ENCODE peak calls at places on chromosomes 13 and 19, in eight cellular contexts. L, D, X, B, U, C, R and N are unnamed samples.

GRCh38 chr13:111903143-111903542 is 163.8 kb upstream of the SOX1 start:
- DNase-seq in C (no peak), U (no peak), B (no peak), D (no peak), R (no peak), L (no peak), X (peak), N (no peak)

GRCh38 chr13:113210834-113211233 is 1.4 kb downstream of the CUL4A start:
- DNase-seq in B (no peak), X (no peak), L (no peak), D (no peak), R (no peak), U (no peak), C (no peak), N (peak)

GRCh38 chr19:38273499-38273898 is 9.1 kb downstream of the SPINT2 start:
- DNase-seq in U (peak), D (no peak), C (no peak), R (peak), X (peak), B (no peak), L (no peak), N (no peak)

GRCh38 chr13:59665184-59665583 is 498.5 kb downstream of the DIAPH3 start:
- DNase-seq in U (no peak), C (no peak), X (no peak), L (no peak), R (no peak), B (no peak), D (no peak), N (no peak)

GRCh38 chr13:60134376-60134775 is 29.4 kb downstream of the DIAPH3 start:
- DNase-seq in X (no peak), L (no peak), U (no peak), D (no peak), R (no peak), B (no peak), C (no peak), N (no peak)

GRCh38 chr19:17001603-17002183 is 24.9 kb downstream of the CPAMD8 start:
- DNase-seq in U (no peak), B (peak), L (no peak), C (no peak), D (no peak), R (no peak), X (no peak), N (no peak)

GRCh38 chr13:76462003-76462402 is 424.2 kb downstream of the KCTD12 start:
- DNase-seq in X (no peak), C (no peak), B (no peak), U (no peak), D (no peak), R (no peak), L (no peak), N (no peak)

GRCh38 chr13:65638572-65639168 is 1591.5 kb downstream of the PCDH9 start:
- DNase-seq in U (no peak), L (peak), D (peak), C (no peak), B (no peak), R (no peak), X (no peak), N (peak)

GRCh38 chr13:106599875-106600797 is 32.2 kb upstream of the ARGLU1 start:
- DNase-seq in X (no peak), L (no peak), U (no peak), D (peak), C (no peak), B (no peak), R (no peak), N (no peak)

GRCh38 chr19:43799502-43800142 is 2.6 kb downstream of the LYPD5 start:
- DNase-seq in L (no peak), R (no peak), D (no peak), U (peak), C (no peak), X (no peak), B (no peak), N (no peak)

DNA sequence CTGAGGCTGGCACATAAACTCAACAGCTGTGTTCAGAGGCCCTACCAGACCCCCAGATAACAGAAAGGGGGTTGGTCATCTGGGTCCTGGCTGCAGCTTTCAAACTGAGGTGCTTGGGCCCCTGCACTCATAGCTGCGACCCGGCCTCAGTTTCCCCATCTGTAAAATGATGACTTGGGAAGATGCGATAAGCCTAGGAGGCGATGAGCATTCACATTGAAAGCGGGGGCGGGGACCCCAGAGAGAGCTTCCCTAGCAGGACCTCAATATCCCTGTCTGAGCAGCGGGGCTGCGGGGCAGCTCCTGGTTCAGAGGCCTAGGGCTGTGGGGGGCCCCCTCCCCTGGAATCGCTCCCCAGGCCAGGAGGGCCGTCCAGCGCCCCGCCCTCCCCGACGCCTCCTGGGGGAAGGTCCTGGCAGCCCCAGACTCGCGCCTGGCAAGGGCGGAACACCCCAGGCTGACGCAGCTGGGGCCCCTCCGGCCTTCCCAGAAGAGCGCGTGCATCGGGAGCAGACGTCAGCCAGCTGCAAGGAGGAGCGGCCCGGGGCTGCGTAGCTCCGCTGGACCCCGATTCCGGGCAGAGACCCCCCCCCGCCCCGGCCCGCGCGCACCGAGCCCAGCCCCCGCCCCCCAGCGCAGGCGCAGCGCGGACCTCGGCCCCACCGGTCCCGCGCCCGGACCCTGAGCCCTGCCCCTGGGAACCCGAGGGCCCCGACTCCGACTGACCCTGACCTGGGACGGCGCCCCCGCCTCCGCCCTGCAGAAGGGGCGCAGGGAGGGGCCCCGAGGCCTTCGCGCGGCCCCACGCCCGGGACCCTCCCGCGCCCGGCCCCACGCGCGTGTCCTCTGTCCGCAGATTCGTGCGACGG is 3.5 kb downstream of the FSTL3 start:
- DNase-seq in D (peak), C (no peak), X (peak), B (peak), U (peak), L (no peak), R (peak), N (peak)
- TF ChIP-seq POLR2A in D (no peak), C (no peak), X (no peak), B (no peak), U (no peak), L (no peak), R (no peak), N (no peak)

DNA sequence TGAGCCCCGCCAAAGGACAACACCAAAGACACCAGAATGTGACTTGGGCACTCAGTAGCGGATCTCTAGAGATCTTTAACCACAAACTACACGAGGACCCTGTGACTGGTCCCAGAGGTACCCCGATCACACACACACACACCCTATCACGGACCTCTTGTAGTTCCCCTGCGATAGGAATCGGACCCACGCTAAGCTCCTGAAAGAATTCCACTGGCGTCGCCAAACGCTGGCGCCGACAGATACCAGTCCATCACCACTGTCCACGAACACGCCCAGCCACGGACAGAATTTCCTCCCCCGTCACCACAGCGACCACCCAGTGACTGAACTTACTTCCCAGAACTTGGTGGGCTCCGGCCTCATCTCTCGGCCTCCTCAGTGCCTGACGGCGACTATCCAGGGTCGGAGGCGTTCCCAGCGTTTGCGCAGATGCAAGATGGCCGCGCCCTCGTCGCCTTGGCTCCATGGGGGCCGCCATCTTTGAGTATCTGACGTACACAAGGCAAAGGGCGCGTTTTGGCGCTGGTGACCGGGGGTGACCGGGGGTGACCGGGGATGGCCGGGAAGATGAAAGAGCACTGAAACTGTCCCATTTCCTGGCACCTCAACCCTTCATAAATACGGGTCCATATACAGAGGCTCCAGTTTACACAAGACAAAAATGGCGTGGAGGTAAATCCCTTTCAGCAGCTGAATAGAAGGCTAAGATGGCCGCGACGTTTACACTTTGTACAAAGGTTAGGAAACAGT is at the start of gene ZNF615:
- DNase-seq in U (peak), C (peak), X (peak), D (peak), B (peak), R (peak), L (peak), N (peak)
- TF ChIP-seq POLR2A in U (no peak), C (peak), X (peak), D (peak), B (no peak), R (peak), L (no peak), N (peak)

GRCh38 chr19:47483800-47484690 is at the start of gene KPTN:
- DNase-seq in U (peak), C (peak), D (peak), R (peak), L (peak), B (peak), X (peak), N (peak)
- TF ChIP-seq POLR2A in U (peak), C (no peak), D (no peak), R (peak), L (no peak), B (no peak), X (no peak), N (peak)

DNA sequence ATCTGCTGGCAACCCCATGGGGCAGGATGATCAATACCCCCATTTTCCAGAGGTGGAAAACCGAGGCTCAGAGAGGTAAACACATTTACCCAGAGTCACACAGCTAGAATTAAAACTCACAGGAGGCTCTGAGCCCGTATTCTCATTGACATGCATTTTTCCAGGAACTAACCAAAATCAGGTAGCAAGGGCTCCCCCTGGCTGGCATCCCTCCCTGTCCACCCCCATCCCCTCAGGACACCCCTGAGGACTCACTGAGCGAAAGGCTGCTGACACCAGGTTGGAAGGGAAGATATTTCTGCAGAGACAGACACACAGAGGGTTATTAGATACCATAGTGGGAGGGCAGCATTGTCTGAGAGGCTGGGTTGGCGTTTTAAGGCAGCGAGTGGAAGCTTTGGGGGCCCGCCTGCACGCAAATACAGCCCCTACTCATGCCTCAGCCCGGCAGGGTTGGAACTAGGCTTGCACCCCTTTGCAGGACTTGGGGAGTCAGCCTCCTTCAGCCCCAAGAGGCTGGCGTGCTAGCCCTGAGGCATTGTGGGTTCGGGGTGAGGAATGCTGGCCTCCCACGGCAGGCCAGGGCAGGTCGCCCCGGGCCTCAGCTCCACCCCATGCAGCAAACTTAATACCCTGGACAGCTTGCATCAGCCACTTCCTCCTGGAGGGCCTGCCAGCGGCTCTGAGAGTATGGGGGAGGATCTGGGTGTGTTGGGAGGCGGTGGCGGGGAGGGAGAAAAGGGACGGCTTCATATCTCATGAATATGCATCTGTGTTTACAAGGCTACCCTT is 3.9 kb downstream of the SLC1A5 start:
- DNase-seq in U (peak), B (peak), X (peak), C (no peak), L (peak), R (peak), D (peak), N (peak)
- TF ChIP-seq POLR2A in U (peak), B (no peak), X (no peak), C (no peak), L (no peak), R (peak), D (no peak), N (peak)

GRCh38 chr13:52617070-52618060 is 24.9 kb upstream of the HNRNPA1L2 start:
- DNase-seq in U (peak), L (peak), D (peak), C (peak), B (peak), R (peak), X (peak), N (peak)
- TF ChIP-seq POLR2A in U (peak), L (no peak), D (no peak), C (no peak), B (no peak), R (peak), X (peak), N (peak)

DNA sequence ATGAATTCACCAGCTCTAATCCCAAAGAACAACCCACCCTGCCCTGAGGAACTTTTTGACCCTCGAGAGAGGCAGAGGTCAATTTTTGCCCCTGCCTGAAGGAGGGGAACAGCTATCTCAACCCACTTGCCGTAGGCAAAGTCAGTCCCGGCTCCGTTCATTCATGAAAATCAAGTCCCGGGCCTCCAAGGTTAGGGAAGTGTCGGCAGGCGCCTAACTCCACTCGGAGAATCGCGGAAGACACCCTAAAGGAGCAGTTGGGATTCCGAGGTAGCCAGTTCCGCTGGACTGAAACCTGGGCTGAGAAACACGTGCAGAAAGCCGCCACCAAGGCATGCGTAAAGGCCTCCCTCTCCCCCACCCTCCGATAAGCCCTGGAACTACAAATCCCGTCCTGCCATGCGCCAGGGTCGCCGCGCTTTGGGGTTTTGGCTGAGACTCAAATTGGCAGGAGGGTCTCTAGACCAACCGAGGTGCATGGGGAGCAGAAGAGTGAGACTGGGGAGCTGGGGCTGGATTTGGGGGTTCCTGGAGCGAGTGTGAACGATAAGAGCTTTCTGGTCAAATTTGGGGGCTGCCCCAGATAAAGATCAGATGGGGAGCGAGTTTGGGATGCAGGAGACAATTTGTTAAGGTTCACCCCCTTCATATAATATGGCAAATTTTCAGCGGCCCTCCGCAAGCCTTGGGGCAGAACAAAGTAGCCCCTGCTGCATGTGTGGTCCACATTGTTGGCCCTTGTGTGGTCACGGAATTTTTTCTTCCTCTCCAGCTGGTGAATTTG is at the start of gene TNPO2:
- DNase-seq in C (no peak), D (peak), L (peak), X (peak), U (peak), R (peak), B (peak), N (peak)
- TF ChIP-seq POLR2A in C (no peak), D (no peak), L (no peak), X (no peak), U (no peak), R (no peak), B (no peak), N (peak)

DNA sequence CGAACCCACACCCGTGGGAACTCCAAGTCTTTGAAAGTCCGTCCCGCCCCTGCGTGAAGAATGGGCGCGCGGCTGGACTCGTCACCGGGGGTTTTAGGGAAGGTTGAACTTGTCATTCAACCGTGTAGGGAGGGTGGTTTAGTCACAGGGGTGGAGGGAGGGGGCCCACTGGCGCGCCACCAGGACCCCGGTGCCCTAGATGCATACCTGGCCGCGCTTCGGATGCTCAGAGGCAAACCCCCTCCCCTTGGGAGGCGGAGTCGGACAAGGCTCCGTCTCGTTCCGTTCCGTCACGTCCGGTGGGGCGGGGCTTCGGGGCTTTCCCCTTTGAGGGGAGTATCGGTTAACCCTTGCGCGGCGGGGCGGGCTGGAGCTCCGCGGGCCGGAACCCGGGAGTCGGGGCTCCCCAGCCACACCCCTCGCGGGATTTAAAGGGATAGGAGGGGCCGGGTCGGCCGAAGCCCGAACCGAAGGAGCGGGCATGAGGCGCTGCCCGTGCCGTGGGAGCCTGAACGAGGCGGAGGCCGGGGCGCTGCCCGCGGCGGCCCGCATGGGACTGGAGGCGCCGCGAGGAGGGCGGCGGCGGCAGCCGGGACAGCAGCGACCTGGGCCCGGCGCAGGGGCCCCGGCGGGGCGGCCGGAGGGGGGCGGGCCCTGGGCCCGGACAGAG is at the start of the genes COQ8B and ITPKC:
- DNase-seq in L (peak), D (peak), R (peak), U (peak), B (peak), X (peak), C (peak), N (peak)
- TF ChIP-seq POLR2A in L (no peak), D (peak), R (peak), U (peak), B (peak), X (peak), C (peak), N (peak)